ENCODE peak calls at places on chromosomes 1 and 21, in six cellular contexts. E is amygdala; Y is activated CD4-positive, alpha-beta T cell treated with anti-CD3 and anti-CD28 coated beads, Interleukin-2, amount 50 U/mL, for 1 hour; C is neural progenitor cell; W is T-cell; H is smooth muscle cell of the brain vasculature. Q is an unnamed sample.

GRCh38 chr1:10599194-10599861 is 124.6 kb downstream of the PEX14 start:
- DNase-seq in E (no peak), Y (no peak), C (no peak), W (no peak), H (no peak), Q (no peak)

GRCh38 chr21:20570824-20571232 is 427.4 kb upstream of the NCAM2 start:
- DNase-seq in E (no peak), Y (no peak), C (peak), W (no peak), H (no peak), Q (peak)

GRCh38 chr21:37117204-37117603 is 44.1 kb downstream of the TTC3 start:
- DNase-seq in E (no peak), Y (no peak), C (no peak), W (no peak), H (no peak), Q (no peak)

GRCh38 chr1:36350659-36351171 is 27.3 kb upstream of the EVA1B start:
- DNase-seq in E (no peak), Y (peak), C (no peak), W (peak), H (no peak), Q (no peak)

GRCh38 chr1:84998642-84999280 is 1.8 kb upstream of the MCOLN2 start:
- DNase-seq in E (no peak), Y (peak), C (peak), W (no peak), H (peak), Q (no peak)

GRCh38 chr21:15138475-15138874 is 73.7 kb upstream of the NRIP1 start:
- DNase-seq in E (no peak), Y (no peak), C (peak), W (no peak), H (no peak), Q (no peak)

GRCh38 chr1:111620412-111620971 is 903 bp downstream of the RAP1A start:
- DNase-seq in E (no peak), Y (no peak), C (no peak), W (no peak), H (no peak), Q (no peak)

GRCh38 chr1:36731226-36732037 is 248.7 kb upstream of the CSF3R start:
- DNase-seq in E (no peak), Y (no peak), C (no peak), W (no peak), H (no peak), Q (peak)

GRCh38 chr1:8643542-8644536 is 173.6 kb downstream of the RERE start:
- DNase-seq in E (no peak), Y (no peak), C (no peak), W (no peak), H (no peak), Q (no peak)

Q was measured in WTC11.